ENCODE peak calls at places on chromosomes 4 and X, in four cellular contexts. N is GM12878, D is HepG2, Q is H1. W is an unnamed sample.

GRCh38 chr4:155234206-155234605 is 25.8 kb downstream of the NPY2R start:
- DNase-seq in D (no peak), Q (no peak), N (no peak), W (no peak)

GRCh38 chr4:140135529-140136021 is 18.4 kb downstream of the MAML3 start:
- DNase-seq in Q (no peak), D (no peak), N (no peak), W (no peak)

GRCh38 chr4:185305979-185306442 is 89.7 kb downstream of the LRP2BP start:
- DNase-seq in D (no peak), Q (no peak), N (no peak), W (peak)

GRCh38 chrX:19954707-19955106 is 36.2 kb downstream of the BCLAF3 start:
- DNase-seq in D (no peak), N (no peak), Q (no peak), W (no peak)

GRCh38 chr4:4980818-4981217 is 38.4 kb downstream of the CYTL1 start:
- DNase-seq in D (no peak), N (no peak), Q (no peak), W (no peak)

GRCh38 chrX:109374276-109374960 is 107.5 kb downstream of the GUCY2F start:
- DNase-seq in D (no peak), N (no peak), Q (no peak), W (peak)

GRCh38 chr4:13546855-13547562 is 2.7 kb upstream of the NKX3-2 start:
- DNase-seq in N (no peak), D (no peak), Q (peak), W (no peak)

GRCh38 chrX:47662144-47662657 is 3.2 kb upstream of the UXT start:
- DNase-seq in N (no peak), D (no peak), Q (no peak), W (no peak)

GRCh38 chr4:139978692-139979091 is 175.3 kb downstream of the MAML3 start:
- DNase-seq in Q (no peak), N (peak), D (no peak), W (no peak)

GRCh38 chrX:13028871-13029336 is 15.5 kb downstream of the FAM9C start:
- DNase-seq in N (no peak), Q (no peak), D (peak), W (no peak)

GRCh38 chr4:1765409-1766335 is 27.4 kb upstream of the FGFR3 start:
- DNase-seq in D (no peak), N (no peak), Q (no peak), W (no peak)
- TF ChIP-seq ZNF274 in D (no peak), N (no peak), Q (no peak), W (no peak)

DNA sequence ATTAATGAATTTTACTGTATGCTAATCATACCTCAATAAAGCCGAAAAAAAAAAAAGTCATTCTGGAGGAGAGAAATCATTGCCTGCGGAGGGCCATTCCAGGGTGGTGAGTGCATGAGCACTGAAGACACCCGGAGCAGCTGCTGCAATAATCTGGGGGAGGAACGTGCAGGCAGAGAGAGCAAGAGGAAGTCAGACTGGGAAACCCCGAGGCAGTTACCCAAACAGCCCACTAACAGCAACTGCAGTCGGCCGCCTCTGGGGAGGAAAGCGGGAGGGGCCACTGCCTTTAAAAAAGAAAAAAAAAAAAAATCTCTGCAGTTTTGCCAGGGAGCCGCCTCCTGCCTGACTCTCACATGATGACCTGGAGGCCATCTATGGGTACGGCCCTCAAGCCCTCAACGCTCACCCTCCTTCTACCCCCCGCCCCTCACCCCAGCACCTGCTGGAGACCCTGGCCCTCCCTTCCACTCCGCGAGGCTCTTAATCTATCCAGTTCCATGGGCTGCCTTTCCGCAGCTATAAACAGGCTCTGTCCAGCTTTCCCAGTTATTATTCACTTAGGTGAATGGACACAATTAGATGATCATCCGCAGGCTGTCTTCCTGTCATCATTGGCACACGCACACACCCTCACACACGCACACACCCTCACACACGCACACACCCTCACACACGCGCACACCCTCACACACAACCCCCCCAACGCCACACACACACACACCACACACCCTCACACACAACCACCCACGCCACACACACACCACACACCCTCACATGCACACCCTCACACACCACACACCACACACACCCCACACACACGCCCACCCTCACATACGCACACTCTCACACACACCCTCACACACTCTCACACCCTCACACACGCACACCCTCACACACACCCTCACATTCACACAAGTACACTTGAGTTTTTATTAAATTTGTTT is 3.4 kb upstream of the AVPR2 start:
- DNase-seq in D (no peak), N (peak), Q (no peak), W (no peak)
- TF ChIP-seq SUZ12 in D (no peak), N (no peak), Q (no peak), W (no peak)

GRCh38 chr4:102511830-102512605 is 10.9 kb downstream of the NFKB1 start:
- DNase-seq in D (no peak), N (no peak), Q (no peak), W (no peak)
- TF ChIP-seq ZNF274 in D (no peak), N (no peak), Q (no peak), W (no peak)

DNA sequence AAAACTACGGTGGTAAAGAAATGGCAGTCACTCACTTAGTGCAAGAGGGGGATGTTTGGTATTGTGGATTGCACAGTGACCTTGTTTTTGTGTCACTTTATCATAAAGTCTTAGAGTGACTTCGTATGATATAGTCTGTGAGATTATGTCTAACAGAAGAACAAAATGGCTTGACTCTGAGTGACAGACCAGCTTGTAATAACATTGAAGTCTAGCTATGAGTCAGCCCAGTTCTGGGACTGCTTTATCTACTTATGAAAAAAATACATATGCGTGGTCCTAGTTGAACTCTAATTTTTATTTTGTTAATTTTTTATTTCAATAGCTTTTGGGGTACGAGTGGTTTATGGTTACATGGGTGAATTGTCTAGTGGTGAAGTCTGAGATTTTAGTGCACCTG is 20.0 kb downstream of the DCLK2 start:
- DNase-seq in Q (no peak), N (no peak), D (no peak), W (no peak)
- TF ChIP-seq SUZ12 in Q (no peak), N (no peak), D (no peak), W (no peak)

GRCh38 chr4:145375416-145375815 is 106.2 kb upstream of the SMAD1 start:
- DNase-seq in N (no peak), Q (no peak), D (no peak), W (no peak)
- TF ChIP-seq ZNF274 in N (no peak), Q (no peak), D (no peak), W (no peak)

GRCh38 chr4:152352645-152353116 is 183.2 kb downstream of the FBXW7 start:
- DNase-seq in Q (no peak), N (peak), D (peak), W (peak)

GRCh38 chr4:152346979-152347378 is 188.9 kb downstream of the FBXW7 start:
- DNase-seq in Q (no peak), D (no peak), N (no peak), W (no peak)

GRCh38 chr4:152352215-152352614 is 183.7 kb downstream of the FBXW7 start:
- DNase-seq in D (no peak), Q (no peak), N (no peak), W (no peak)

GRCh38 chr4:152348670-152349069 is 187.2 kb downstream of the FBXW7 start:
- DNase-seq in D (no peak), N (no peak), Q (no peak), W (no peak)

GRCh38 chr4:152351080-152351479 is 184.8 kb downstream of the FBXW7 start:
- DNase-seq in D (no peak), N (no peak), Q (no peak), W (no peak)
- TF ChIP-seq SUZ12 in D (no peak), N (no peak), Q (no peak), W (no peak)